ENCODE peak calls at places on chromosomes 7 and 10, in five cellular contexts. One of them, this sample, is unnamed.

GRCh38 chr7:47232751-47233412 is 349.0 kb downstream of the TNS3 start:
- DNase-seq in GM12878: no peak
- DNase-seq in SK-N-SH: no peak
- DNase-seq in K562: peak; percentile 35
- DNase-seq in HepG2: no peak
- DNase-seq in this sample: no peak

GRCh38 chr7:46747222-46747621 is 826.1 kb upstream of the IGFBP3 start:
- DNase-seq in GM12878: no peak
- DNase-seq in SK-N-SH: no peak
- DNase-seq in K562: no peak
- DNase-seq in HepG2: no peak
- DNase-seq in this sample: no peak

GRCh38 chr7:55369427-55369826 is 4.3 kb downstream of the LANCL2 start:
- DNase-seq in GM12878: no peak
- DNase-seq in SK-N-SH: no peak
- DNase-seq in K562: no peak
- DNase-seq in HepG2: no peak
- DNase-seq in this sample: no peak

GRCh38 chr7:137754076-137754851 is 92.5 kb downstream of the DGKI start:
- DNase-seq in GM12878: peak; percentile 27
- DNase-seq in SK-N-SH: no peak
- DNase-seq in K562: no peak
- DNase-seq in HepG2: no peak
- DNase-seq in this sample: no peak

GRCh38 chr10:89547853-89548513 is 12.6 kb upstream of the SLC16A12 start:
- DNase-seq in GM12878: no peak
- DNase-seq in SK-N-SH: no peak
- DNase-seq in K562: no peak
- DNase-seq in HepG2: no peak
- DNase-seq in this sample: no peak

GRCh38 chr10:21934307-21934706 is 69.2 kb downstream of the DNAJC1 start:
- DNase-seq in GM12878: no peak
- DNase-seq in SK-N-SH: no peak
- DNase-seq in K562: no peak
- DNase-seq in HepG2: no peak
- DNase-seq in this sample: no peak

GRCh38 chr10:109981641-109982040 is 26.1 kb upstream of the ADD3 start:
- DNase-seq in GM12878: no peak
- DNase-seq in SK-N-SH: no peak
- DNase-seq in K562: peak; percentile 43
- DNase-seq in HepG2: no peak
- DNase-seq in this sample: no peak

GRCh38 chr7:95045236-95045923 is 138.0 kb downstream of the PPP1R9A start:
- DNase-seq in GM12878: no peak
- DNase-seq in SK-N-SH: no peak
- DNase-seq in K562: peak; percentile 4
- DNase-seq in HepG2: peak; percentile 57
- DNase-seq in this sample: no peak

GRCh38 chr10:29245476-29245875 is 43.4 kb upstream of the LYZL1 start:
- DNase-seq in GM12878: no peak
- DNase-seq in SK-N-SH: no peak
- DNase-seq in K562: no peak
- DNase-seq in HepG2: no peak
- DNase-seq in this sample: no peak

GRCh38 chr7:155529346-155529745 is 17.0 kb downstream of the CNPY1 start:
- DNase-seq in GM12878: no peak
- DNase-seq in SK-N-SH: no peak
- DNase-seq in K562: no peak
- DNase-seq in HepG2: no peak
- DNase-seq in this sample: no peak

GRCh38 chr7:155530601-155531000 is 15.8 kb downstream of the CNPY1 start:
- DNase-seq in GM12878: no peak
- DNase-seq in SK-N-SH: no peak
- DNase-seq in K562: no peak
- DNase-seq in HepG2: no peak
- DNase-seq in this sample: no peak

GRCh38 chr7:155531686-155532085 is 14.7 kb downstream of the CNPY1 start:
- DNase-seq in GM12878: no peak
- DNase-seq in SK-N-SH: no peak
- DNase-seq in K562: no peak
- DNase-seq in HepG2: peak; percentile 39
- DNase-seq in this sample: no peak

GRCh38 chr7:155527664-155528063 is 18.7 kb downstream of the CNPY1 start:
- DNase-seq in GM12878: no peak
- DNase-seq in SK-N-SH: no peak
- DNase-seq in K562: no peak
- DNase-seq in HepG2: no peak
- DNase-seq in this sample: no peak

DNA sequence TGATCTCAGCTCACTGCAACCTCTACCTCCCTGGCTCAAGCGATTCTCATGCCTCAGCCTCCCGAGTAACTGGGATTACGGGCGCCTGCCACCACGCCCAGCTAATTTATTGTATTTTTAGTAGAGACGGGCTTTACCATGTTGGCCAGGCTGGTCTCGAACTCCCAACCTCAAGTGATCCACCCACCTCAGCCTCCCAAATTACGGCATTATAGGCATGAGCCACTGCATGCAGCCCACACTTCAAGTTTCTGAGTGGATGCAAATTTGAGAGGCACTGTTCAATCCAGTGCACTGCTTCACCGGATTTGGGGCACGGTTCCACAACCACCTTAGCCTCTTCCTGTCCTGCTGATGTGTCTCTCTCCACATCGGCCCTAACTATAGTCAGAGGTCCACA is 16.5 kb downstream of the CNPY1 start:
- DNase-seq in GM12878: no peak
- DNase-seq in SK-N-SH: no peak
- DNase-seq in K562: no peak
- DNase-seq in HepG2: no peak
- DNase-seq in this sample: no peak
- TF ChIP-seq GABPA in GM12878: no peak
- TF ChIP-seq GABPA in SK-N-SH: no peak
- TF ChIP-seq GABPA in K562: no peak
- TF ChIP-seq GABPA in HepG2: no peak
- TF ChIP-seq GABPA in this sample: no peak

GRCh38 chr10:78654047-78654590 is 414.6 kb upstream of the ZMIZ1 start:
- DNase-seq in GM12878: no peak
- DNase-seq in SK-N-SH: no peak
- DNase-seq in K562: no peak
- DNase-seq in HepG2: no peak
- DNase-seq in this sample: no peak

GRCh38 chr10:78656397-78656796 is 412.4 kb upstream of the ZMIZ1 start:
- DNase-seq in GM12878: no peak
- DNase-seq in SK-N-SH: peak; percentile 41
- DNase-seq in K562: no peak
- DNase-seq in HepG2: no peak
- DNase-seq in this sample: no peak

GRCh38 chr10:78656815-78657621 is 411.7 kb upstream of the ZMIZ1 start:
- DNase-seq in GM12878: no peak
- DNase-seq in SK-N-SH: peak; percentile 78
- DNase-seq in K562: no peak
- DNase-seq in HepG2: peak; percentile 90
- DNase-seq in this sample: no peak

GRCh38 chr10:78657622-78658165 is 411.1 kb upstream of the ZMIZ1 start:
- DNase-seq in GM12878: no peak
- DNase-seq in SK-N-SH: peak; percentile 60
- DNase-seq in K562: peak; percentile 78
- DNase-seq in HepG2: peak; percentile 79
- DNase-seq in this sample: peak; percentile 86

DNA sequence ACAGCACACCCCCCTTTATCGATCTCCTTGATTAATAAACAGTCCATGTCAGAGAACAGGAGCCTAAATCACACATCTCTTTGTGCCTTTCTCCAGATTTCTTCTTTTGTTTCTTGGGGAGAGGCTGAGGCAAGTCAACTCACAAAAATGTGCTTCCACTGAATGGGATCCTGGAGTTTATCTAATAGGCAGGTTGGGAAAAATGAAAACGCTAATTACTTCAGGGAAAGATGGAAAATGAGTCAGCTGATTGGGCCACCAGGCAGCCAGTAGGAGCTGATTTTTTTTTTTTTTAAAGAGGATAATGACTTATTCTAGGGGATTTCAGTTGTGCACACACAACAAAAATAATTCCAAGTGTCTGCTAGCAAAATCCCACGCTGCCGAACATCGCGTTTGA is 412.8 kb upstream of the ZMIZ1 start:
- DNase-seq in GM12878: no peak
- DNase-seq in SK-N-SH: no peak
- DNase-seq in K562: no peak
- DNase-seq in HepG2: no peak
- DNase-seq in this sample: no peak
- H3K27ac ChIP-seq in GM12878: no peak overlapping the region
- H3K27ac ChIP-seq in SK-N-SH: no peak overlapping the region
- H3K27ac ChIP-seq in K562: no peak overlapping the region
- H3K27ac ChIP-seq in HepG2: no peak overlapping the region
- H3K27ac ChIP-seq in this sample: no peak overlapping the region

GRCh38 chr10:131811239-131812011 is 89.4 kb upstream of the PPP2R2D start:
- DNase-seq in GM12878: no peak
- DNase-seq in SK-N-SH: no peak
- DNase-seq in K562: no peak
- DNase-seq in HepG2: no peak
- DNase-seq in this sample: no peak
- TF ChIP-seq REST in GM12878: no peak
- TF ChIP-seq REST in SK-N-SH: no peak
- TF ChIP-seq REST in K562: no peak
- TF ChIP-seq REST in HepG2: no peak
- TF ChIP-seq REST in this sample: no peak

DNA sequence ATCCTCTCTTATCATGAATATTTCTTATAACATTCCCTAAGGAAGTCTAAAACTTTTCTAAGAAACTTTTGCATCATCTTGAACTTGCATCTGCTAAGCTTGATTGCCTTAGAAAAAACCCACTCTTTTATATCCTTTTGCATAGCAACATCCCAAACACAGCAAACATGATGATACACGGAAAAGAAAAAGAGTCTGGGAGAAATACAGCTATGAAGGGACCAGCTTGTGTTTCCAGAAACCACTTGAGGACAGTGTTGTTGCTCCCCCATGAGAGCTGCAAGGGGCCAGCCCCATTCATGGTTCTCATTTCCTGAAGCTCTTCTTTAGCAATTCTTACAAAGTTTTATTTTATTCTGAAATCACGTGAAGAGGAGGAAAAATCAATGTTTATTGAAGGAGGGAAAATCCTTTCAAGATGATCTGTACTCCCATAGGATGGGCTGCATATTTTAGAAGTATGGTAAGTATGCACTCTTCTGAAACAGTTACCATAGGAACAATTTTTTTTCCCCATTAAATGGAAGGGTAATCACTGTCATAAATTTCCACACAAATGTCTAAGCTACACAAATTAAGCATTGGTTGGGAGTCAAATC is 17.4 kb upstream of the PRTFDC1 start:
- DNase-seq in GM12878: no peak
- DNase-seq in SK-N-SH: no peak
- DNase-seq in K562: no peak
- DNase-seq in HepG2: no peak
- DNase-seq in this sample: no peak
- TF ChIP-seq GABPA in GM12878: no peak
- TF ChIP-seq GABPA in SK-N-SH: no peak
- TF ChIP-seq GABPA in K562: no peak
- TF ChIP-seq GABPA in HepG2: no peak
- TF ChIP-seq GABPA in this sample: no peak

GRCh38 chr10:99984635-99985034 is 25.1 kb downstream of the DNMBP start:
- DNase-seq in GM12878: no peak
- DNase-seq in SK-N-SH: no peak
- DNase-seq in K562: no peak
- DNase-seq in HepG2: no peak
- DNase-seq in this sample: no peak

GRCh38 chr10:99983280-99983988 is 26.3 kb downstream of the DNMBP start:
- DNase-seq in GM12878: peak; percentile 48
- DNase-seq in SK-N-SH: peak; percentile 73
- DNase-seq in K562: peak; percentile 44
- DNase-seq in HepG2: peak; percentile 38
- DNase-seq in this sample: no peak

GRCh38 chr10:99982728-99983127 is 27.0 kb downstream of the DNMBP start:
- DNase-seq in GM12878: no peak
- DNase-seq in SK-N-SH: no peak
- DNase-seq in K562: no peak
- DNase-seq in HepG2: no peak
- DNase-seq in this sample: no peak

GRCh38 chr10:99981581-99982199 is 28.1 kb downstream of the DNMBP start:
- DNase-seq in GM12878: no peak
- DNase-seq in SK-N-SH: no peak
- DNase-seq in K562: no peak
- DNase-seq in HepG2: no peak
- DNase-seq in this sample: no peak

DNA sequence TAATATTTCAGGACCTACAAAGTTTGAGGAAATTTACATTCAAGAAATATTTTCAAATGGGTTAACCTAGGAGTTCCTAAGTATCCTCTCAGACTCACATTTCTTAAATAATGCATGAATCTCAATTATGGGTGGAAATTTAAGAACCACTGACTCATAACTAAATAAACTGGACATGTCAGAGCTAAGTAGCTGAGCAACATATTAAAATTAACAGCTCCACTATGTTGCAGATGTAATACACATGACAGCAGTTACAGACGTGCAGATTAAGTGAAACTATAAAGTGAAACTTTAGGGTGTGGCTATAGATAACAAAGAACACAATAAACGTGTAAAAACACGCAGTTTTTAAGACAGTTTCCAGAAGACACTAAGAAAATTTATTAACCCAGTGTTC is 25.5 kb downstream of the DNMBP start:
- DNase-seq in GM12878: peak; percentile 53
- DNase-seq in SK-N-SH: no peak
- DNase-seq in K562: no peak
- DNase-seq in HepG2: no peak
- DNase-seq in this sample: no peak
- H3K27ac ChIP-seq in GM12878: peak overlapping the region; percentile 90
- H3K27ac ChIP-seq in SK-N-SH: peak overlapping the region; percentile 94
- H3K27ac ChIP-seq in K562: peak overlapping the region; percentile 49
- H3K27ac ChIP-seq in HepG2: no peak overlapping the region
- H3K27ac ChIP-seq in this sample: no peak overlapping the region

GRCh38 chr10:6607187-6607586 is 27.1 kb upstream of the PRKCQ start:
- DNase-seq in GM12878: no peak
- DNase-seq in SK-N-SH: no peak
- DNase-seq in K562: no peak
- DNase-seq in HepG2: no peak
- DNase-seq in this sample: no peak
- TF ChIP-seq REST in GM12878: no peak
- TF ChIP-seq REST in SK-N-SH: no peak
- TF ChIP-seq REST in K562: no peak
- TF ChIP-seq REST in HepG2: no peak
- TF ChIP-seq REST in this sample: no peak

This sample was measured in HL-60.